ENCODE peak calls at places on chromosomes 13 and 19, in four cellular contexts. W is brain microvascular endothelial cell, B is adrenal gland, E is BJ. R is an unnamed sample.

GRCh38 chr13:41917641-41918040 is 43.3 kb downstream of the VWA8 start:
- DNase-seq in W (peak; percentile 53), E (peak; percentile 18), B (no peak), R (peak; percentile 12)

GRCh38 chr13:25114220-25114619 is 18.3 kb downstream of the PABPC3 start:
- DNase-seq in B (peak; percentile 89), W (peak; percentile 81), E (peak; percentile 13), R (peak; percentile 67)

GRCh38 chr13:39350461-39350881 is 252.5 kb downstream of the LHFPL6 start:
- DNase-seq in E (no peak), B (no peak), W (no peak), R (no peak)

GRCh38 chr13:26168276-26168814 is 53.8 kb downstream of the RNF6 start:
- DNase-seq in B (no peak), E (no peak), W (peak; percentile 5), R (no peak)

GRCh38 chr19:46660008-46660517 is 919 bp downstream of the DACT3 start:
- DNase-seq in W (no peak), B (no peak), E (no peak), R (no peak)

GRCh38 chr13:112113355-112113754 is 46.4 kb downstream of the SOX1 start:
- DNase-seq in E (no peak), B (peak; percentile 5), W (no peak), R (no peak)

GRCh38 chr19:5674734-5675133 is 5.6 kb downstream of the MICOS13 start:
- DNase-seq in W (no peak), B (no peak), E (no peak), R (no peak)

GRCh38 chr13:112703935-112704633 is 14.2 kb downstream of the ATP11A start:
- DNase-seq in E (no peak), W (no peak), B (peak; percentile 69), R (no peak)

GRCh38 chr19:58571575-58571947 is 1.6 kb downstream of the MZF1 start:
- DNase-seq in B (peak; percentile 60), E (no peak), W (no peak), R (no peak)

GRCh38 chr13:29877456-29878096 is 27.2 kb upstream of the UBL3 start:
- DNase-seq in E (no peak), B (no peak), W (no peak), R (no peak)

GRCh38 chr13:30431269-30431950 is 9.1 kb downstream of the UBE2L5 start:
- DNase-seq in B (no peak), E (no peak), W (no peak), R (no peak)

GRCh38 chr19:743168-743687 is 7.7 kb upstream of the MISP start:
- DNase-seq in W (no peak), E (no peak), B (no peak), R (no peak)

GRCh38 chr13:30697177-30697953 is 38.0 kb upstream of the ALOX5AP start:
- DNase-seq in E (no peak), W (no peak), B (no peak), R (no peak)

GRCh38 chr19:737591-738093 is 13.3 kb upstream of the MISP start:
- DNase-seq in W (no peak), E (no peak), B (no peak), R (no peak)

GRCh38 chr19:46859637-46860124 is 1.1 kb upstream of the ARHGAP35 start:
- DNase-seq in E (no peak), W (peak; percentile 71), B (peak; percentile 93), R (no peak)

GRCh38 chr19:751501-752341 is 809 bp downstream of the MISP start:
- DNase-seq in W (peak; percentile 85), E (peak; percentile 43), B (no peak), R (peak; percentile 67)

GRCh38 chr13:110109140-110109783 is 197.7 kb downstream of the COL4A1 start:
- DNase-seq in W (no peak), E (no peak), B (no peak), R (no peak)
- TF ChIP-seq CTCF in W (no peak), E (no peak), B (no peak), R (no peak)

GRCh38 chr19:30393046-30393445 is 20.9 kb downstream of the ZNF536 start:
- DNase-seq in B (no peak), W (no peak), E (no peak), R (no peak)
- H3K27me3 ChIP-seq in B (no peaks in the 10 kb centered on the region), W (no peaks in the 10 kb centered on the region), E (no peaks in the 10 kb centered on the region), R (no peaks in the 10 kb centered on the region)

GRCh38 chr19:38538386-38538785 is 79.4 kb downstream of the MAP4K1 start:
- DNase-seq in B (no peak), E (no peak), W (no peak), R (no peak)
- H3K36me3 ChIP-seq in B (no peaks in the 10 kb centered on the region), E (no peaks in the 10 kb centered on the region), W (no peaks in the 10 kb centered on the region), R (no peaks in the 10 kb centered on the region)

DNA sequence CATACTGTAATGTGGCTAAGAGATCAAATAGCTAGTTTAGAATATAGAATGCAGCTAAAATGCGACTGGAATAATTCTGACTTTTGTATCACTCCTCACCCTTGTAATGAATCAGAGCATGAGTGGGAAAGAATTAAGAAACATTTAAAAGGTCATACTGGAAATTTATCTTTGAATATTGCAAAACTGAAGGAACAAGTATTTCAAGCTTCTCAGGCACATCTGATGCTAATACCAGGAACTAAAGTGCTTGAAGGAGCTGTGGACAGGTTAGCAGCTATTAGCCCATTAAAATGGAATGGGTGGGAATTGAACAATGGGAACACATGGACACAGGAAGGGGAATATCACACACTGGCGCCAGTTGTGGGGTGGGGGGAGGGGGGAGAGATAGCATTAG is 144.2 kb upstream of the ZNF91 start:
- DNase-seq in W (no peak), E (no peak), B (no peak), R (no peak)
- TF ChIP-seq CTCF in W (no peak), E (no peak), B (no peak), R (no peak)

DNA sequence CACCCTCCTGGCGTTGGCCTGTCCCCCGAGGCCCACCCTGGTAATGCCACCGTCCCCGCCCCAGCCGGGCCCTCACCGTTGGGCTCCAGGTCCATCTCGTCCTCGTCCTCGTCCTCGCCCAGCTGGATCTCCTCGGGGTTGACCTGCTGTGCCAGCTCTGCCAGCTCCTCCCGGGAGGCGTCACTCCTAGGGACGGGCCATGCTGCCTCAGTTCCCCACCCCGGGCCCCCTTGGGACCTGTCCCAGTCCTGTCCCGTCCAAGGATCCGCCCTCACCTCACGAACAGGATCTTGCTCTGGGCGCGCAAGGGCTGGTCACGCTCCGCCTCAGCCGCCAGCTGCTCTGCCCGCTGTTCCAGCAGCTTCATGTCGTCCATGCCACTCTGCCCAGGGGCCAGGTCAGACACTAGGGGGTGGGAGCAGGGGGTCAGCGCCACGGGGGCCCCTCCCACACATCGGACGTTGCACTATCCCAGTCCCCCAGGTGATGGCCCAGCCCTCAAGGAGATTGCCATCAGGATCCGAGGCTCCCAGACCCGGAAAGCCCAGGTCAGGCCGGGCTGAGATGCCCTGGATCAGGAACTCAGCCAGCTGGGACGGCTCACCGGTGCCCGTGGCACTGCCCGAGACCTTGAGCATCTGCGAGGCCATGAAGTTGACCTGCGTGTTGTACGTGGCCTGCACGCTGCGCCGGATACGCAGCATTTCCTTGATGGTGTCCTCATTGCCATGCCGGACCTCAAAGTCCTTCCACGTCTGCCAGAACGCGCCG is 9.5 kb downstream of the XAB2 start:
- DNase-seq in E (no peak), B (no peak), W (no peak), R (no peak)
- H3K27me3 ChIP-seq in E (no peaks in the 10 kb centered on the region), B (no peaks in the 10 kb centered on the region), W (no peaks in the 10 kb centered on the region), R (no peaks in the 10 kb centered on the region)

GRCh38 chr19:16530540-16531379 is 11.5 kb downstream of the CHERP start:
- DNase-seq in B (no peak), E (no peak), W (no peak), R (no peak)
- H3K36me3 ChIP-seq in B (no peaks in the 10 kb centered on the region), E (peaks cover 65% of the 10 kb centered on the region), W (peaks cover 90% of the 10 kb centered on the region), R (peaks cover 2% of the 10 kb centered on the region)

GRCh38 chr13:89755729-89756492 is 1591.6 kb upstream of the MIR17HG start:
- DNase-seq in B (no peak), W (no peak), E (no peak), R (no peak)
- TF ChIP-seq CTCF in B (no peak), W (no peak), E (no peak), R (no peak)

DNA sequence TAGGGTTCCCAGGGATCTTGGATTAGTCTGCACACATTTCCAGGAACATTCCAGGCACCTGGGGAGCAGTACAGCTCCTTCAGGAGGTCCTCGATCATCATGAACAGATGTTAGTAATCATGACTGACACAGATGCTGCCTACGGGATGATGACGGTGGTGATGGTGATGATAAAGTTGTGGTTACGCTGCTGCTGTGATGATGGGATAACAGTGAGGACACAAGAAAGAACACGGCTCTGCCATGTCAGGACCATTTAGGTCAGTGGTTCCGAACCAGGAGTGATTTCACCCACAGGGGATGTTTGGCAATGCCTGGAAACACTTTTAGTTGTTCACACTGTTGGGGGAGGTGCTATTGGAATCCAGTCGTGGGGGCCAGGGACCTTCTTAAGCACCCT is 1193.0 kb downstream of the UQCRFS1 start:
- DNase-seq in E (no peak), W (no peak), B (no peak), R (no peak)
- H3K27me3 ChIP-seq in E (no peaks in the 10 kb centered on the region), W (no peaks in the 10 kb centered on the region), B (no peaks in the 10 kb centered on the region), R (no peaks in the 10 kb centered on the region)

GRCh38 chr19:36573948-36574726 is 1.0 kb upstream of the ZNF529 start:
- DNase-seq in B (peak; percentile 63), W (peak; percentile 38), E (no peak), R (no peak)
- H3K36me3 ChIP-seq in B (no peaks in the 10 kb centered on the region), W (peaks cover 25% of the 10 kb centered on the region), E (peaks cover 11% of the 10 kb centered on the region), R (peaks cover 3% of the 10 kb centered on the region)